ENCODE peak calls at places on chromosomes 4 and X, in four cellular contexts. U, H, N and M are unnamed samples.

GRCh38 chr4:2932561-2932950 is 30.6 kb downstream of the NOP14 start:
- DNase-seq in N (no peak), H (no peak), U (no peak), M (no peak)

GRCh38 chr4:127521463-127521862 is 111.3 kb upstream of the INTU start:
- DNase-seq in U (no peak), H (no peak), N (no peak), M (no peak)

GRCh38 chrX:96126182-96126581 is 558.5 kb upstream of the DIAPH2 start:
- DNase-seq in N (no peak), H (no peak), U (no peak), M (no peak)

GRCh38 chrX:68411729-68412128 is 21.6 kb downstream of the OPHN1 start:
- DNase-seq in N (no peak), U (no peak), H (no peak), M (no peak)

GRCh38 chr4:151806511-151806927 is 45.7 kb upstream of the GATB start:
- DNase-seq in N (no peak), H (no peak), U (no peak), M (no peak)

GRCh38 chr4:10554694-10555093 is 97.5 kb upstream of the ZNF518B start:
- DNase-seq in H (peak; percentile 11), N (peak; percentile 40), U (peak; percentile 44), M (no peak)

GRCh38 chr4:21512351-21512750 is 436.2 kb downstream of the KCNIP4 start:
- DNase-seq in H (no peak), U (no peak), N (no peak), M (no peak)

GRCh38 chr4:8340721-8341680 is 71.4 kb downstream of the HTRA3 start:
- DNase-seq in N (peak; percentile 89), U (no peak), H (no peak), M (peak; percentile 53)

GRCh38 chr4:53507671-53508286 is 83.5 kb downstream of the LNX1 start:
- DNase-seq in U (no peak), H (no peak), N (no peak), M (no peak)

GRCh38 chr4:137065306-137065705 is 467.0 kb downstream of the PCDH18 start:
- DNase-seq in U (no peak), H (no peak), N (no peak), M (no peak)

GRCh38 chrX:96752776-96753175 is 68.1 kb downstream of the DIAPH2 start:
- DNase-seq in N (no peak), H (no peak), U (no peak), M (no peak)

GRCh38 chr4:7275067-7275466 is 82.7 kb downstream of the SORCS2 start:
- DNase-seq in H (no peak), U (no peak), N (no peak), M (no peak)

GRCh38 chr4:78612398-78613005 is 60.9 kb downstream of the ANXA3 start:
- DNase-seq in H (no peak), N (no peak), U (no peak), M (no peak)

GRCh38 chr4:118834960-118835895 is 698 bp downstream of the SEC24D start:
- DNase-seq in U (peak; percentile 82), N (peak; percentile 50), H (peak; percentile 64), M (no peak)

GRCh38 chr4:74058048-74058651 is 19.7 kb upstream of the CXCL3 start:
- DNase-seq in H (no peak), U (no peak), N (no peak), M (no peak)

GRCh38 chr4:77201343-77201742 is 44.3 kb downstream of the CCNG2 start:
- DNase-seq in H (no peak), N (no peak), U (no peak), M (no peak)

GRCh38 chr4:76210502-76210901 is 3.1 kb downstream of the SCARB2 start:
- DNase-seq in U (no peak), N (no peak), H (no peak), M (no peak)

GRCh38 chr4:94757192-94758140 is at the start of gene BMPR1B:
- DNase-seq in U (no peak), H (peak; percentile 11), N (peak; percentile 70), M (peak; percentile 0)

GRCh38 chr4:74997942-74998341 is 65.0 kb downstream of the PARM1 start:
- DNase-seq in H (no peak), N (no peak), U (no peak), M (no peak)

GRCh38 chr4:7434141-7434765 is 477 bp downstream of the PSAPL1 start:
- DNase-seq in N (no peak), H (no peak), U (no peak), M (no peak)

GRCh38 chrX:100648601-100649417 is 4.8 kb downstream of the SRPX2 start:
- DNase-seq in H (no peak), N (peak; percentile 41), U (no peak), M (no peak)

GRCh38 chrX:53768451-53769246 is 82.1 kb upstream of the HUWE1 start:
- DNase-seq in U (no peak), N (no peak), H (no peak), M (no peak)

GRCh38 chrX:62923093-62923492 is 428.0 kb downstream of the SPIN4 start:
- DNase-seq in H (no peak), U (no peak), N (no peak), M (no peak)

GRCh38 chr4:139851133-139851532 is 185.5 kb downstream of the MGST2 start:
- DNase-seq in U (no peak), H (no peak), N (no peak), M (no peak)

GRCh38 chr4:123952530-123953274 is 556.1 kb downstream of the SPRY1 start:
- DNase-seq in N (no peak), H (no peak), U (no peak), M (no peak)

GRCh38 chrX:13258725-13259124 is 61.1 kb downstream of the ATXN3L start:
- DNase-seq in H (no peak), N (no peak), U (no peak), M (no peak)

GRCh38 chr4:25085621-25086020 is 54.9 kb upstream of the LGI2 start:
- DNase-seq in N (no peak), U (no peak), H (peak; percentile 17), M (no peak)

GRCh38 chr4:185004562-185005208 is 13.6 kb upstream of the HELT start:
- DNase-seq in N (peak; percentile 47), H (peak; percentile 45), U (no peak), M (no peak)

GRCh38 chr4:38488891-38489861 is 174.8 kb upstream of the KLF3 start:
- DNase-seq in N (no peak), U (no peak), H (no peak), M (no peak)

GRCh38 chr4:171727185-171727584 is 86.0 kb upstream of the GALNTL6 start:
- DNase-seq in N (no peak), U (no peak), H (no peak), M (no peak)

GRCh38 chr4:15586046-15586445 is 69.1 kb downstream of the FBXL5 start:
- DNase-seq in U (no peak), N (no peak), H (no peak), M (no peak)

GRCh38 chr4:160592258-160592657 is 1489.4 kb downstream of the RAPGEF2 start:
- DNase-seq in N (no peak), H (no peak), U (no peak), M (no peak)

GRCh38 chr4:18198653-18199052 is 177.1 kb upstream of the LCORL start:
- DNase-seq in N (no peak), H (no peak), U (no peak), M (no peak)
- H3K27ac ChIP-seq in N (no peak overlapping the region), H (no peak overlapping the region), U (no peak overlapping the region), M (no peak overlapping the region)

DNA sequence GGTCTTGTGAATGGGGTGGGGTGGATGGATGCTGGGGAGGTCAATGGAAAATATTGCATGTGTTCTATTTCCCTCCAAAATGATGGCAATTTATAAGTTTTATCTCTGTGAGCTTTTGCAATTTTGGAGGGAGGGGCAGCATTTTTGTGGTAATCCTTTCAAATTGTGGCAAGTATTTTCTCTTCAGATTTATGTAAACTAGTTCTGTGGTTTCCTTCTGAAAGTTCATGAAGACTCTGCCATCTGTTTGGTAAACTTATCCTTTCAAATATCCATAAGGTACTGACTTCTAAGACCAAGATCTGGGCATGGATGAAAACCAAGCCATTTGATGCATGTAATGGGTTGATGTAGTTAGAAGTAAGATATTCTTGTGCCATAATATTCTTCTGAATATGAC is 216.0 kb upstream of the GIMD1 start:
- DNase-seq in U (no peak), N (no peak), H (no peak), M (no peak)
- H3K27ac ChIP-seq in U (no peak overlapping the region), N (no peak overlapping the region), H (no peak overlapping the region), M (no peak overlapping the region)

DNA sequence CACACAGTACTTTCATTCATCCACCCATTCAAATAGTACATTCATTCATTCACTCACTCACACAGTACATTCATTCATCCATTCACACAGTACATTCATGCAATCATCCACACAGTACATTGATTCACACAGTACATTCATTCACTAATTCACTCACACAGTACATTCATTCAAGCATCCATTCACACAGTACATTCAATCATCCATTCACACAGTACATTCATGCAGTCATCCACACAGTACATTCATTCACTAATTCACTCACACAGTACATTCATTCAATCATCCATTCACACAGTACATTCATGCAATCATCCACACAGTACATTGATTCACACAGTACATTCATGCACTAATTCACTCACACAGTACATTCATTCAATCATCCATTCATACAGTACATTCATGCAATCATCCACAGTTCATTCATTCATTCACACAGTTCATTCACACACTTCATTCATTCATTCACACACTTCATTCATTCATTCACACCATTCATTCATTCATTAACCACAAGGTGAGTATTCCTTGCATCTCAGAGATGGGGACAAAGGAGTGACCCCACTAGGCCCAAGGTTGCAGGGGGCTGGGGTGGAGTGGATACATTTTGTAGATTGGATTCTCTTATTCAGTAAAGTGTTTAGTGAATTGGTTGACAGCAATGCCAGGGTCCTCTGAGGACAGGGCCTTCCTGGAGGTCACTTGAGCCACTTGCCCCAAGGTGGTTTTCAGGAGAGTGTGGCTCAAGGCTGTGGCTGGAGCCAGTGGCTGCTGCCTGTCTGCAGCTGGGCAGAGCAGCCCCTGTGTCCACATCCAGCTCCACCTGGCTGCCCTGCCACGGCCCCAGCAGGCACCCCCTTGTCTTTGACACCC is 4.3 kb upstream of the SPON2 start:
- DNase-seq in H (no peak), U (no peak), N (no peak), M (no peak)
- H3K27ac ChIP-seq in H (no peak overlapping the region), U (no peak overlapping the region), N (no peak overlapping the region), M (no peak overlapping the region)

DNA sequence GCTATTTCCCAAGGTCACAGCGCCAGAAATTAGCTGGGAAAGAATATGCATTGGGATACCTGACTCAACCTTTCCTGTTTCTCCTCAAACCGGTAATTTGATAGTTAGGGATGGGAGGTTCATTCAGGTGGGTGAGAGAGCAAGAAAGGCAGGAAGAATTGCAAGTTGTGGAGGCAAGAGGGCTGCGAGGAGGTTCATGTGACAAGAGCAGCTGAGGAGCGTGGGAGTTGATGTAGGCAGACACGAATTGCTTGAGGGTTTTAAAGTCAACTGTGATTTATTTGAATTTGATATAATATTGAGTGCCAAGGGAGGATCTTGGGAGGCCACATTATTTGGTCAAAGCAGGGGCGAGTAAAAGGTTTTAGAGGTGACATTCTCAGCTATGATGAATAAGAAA is 329.0 kb downstream of the STIM2 start:
- DNase-seq in U (no peak), H (no peak), N (no peak), M (no peak)
- H3K27ac ChIP-seq in U (no peak overlapping the region), H (no peak overlapping the region), N (no peak overlapping the region), M (no peak overlapping the region)

DNA sequence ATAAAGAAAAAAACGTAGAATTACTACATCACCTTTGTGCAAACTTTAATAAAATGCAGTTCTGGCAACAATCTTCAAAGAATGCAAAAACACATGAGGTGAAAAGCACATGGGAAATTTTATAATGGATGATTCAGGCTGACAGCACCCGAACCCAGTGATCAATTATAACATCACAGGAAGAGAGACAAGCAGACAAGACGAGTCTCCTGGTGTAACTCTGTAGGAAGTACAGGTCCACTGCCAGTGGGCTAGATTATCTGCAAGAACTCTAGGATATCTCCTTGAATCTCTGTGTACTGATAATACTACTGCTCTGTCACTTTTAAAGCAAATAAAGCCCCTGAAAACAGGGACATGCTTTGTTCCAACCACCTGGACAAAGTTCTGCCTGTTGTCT is 58.9 kb upstream of the NXF3 start:
- DNase-seq in U (no peak), N (no peak), H (no peak), M (no peak)
- H3K27ac ChIP-seq in U (no peak overlapping the region), N (no peak overlapping the region), H (no peak overlapping the region), M (no peak overlapping the region)

GRCh38 chr4:680931-681645 is 6.7 kb downstream of the MYL5 start:
- DNase-seq in H (no peak), U (no peak), N (peak; percentile 60), M (peak; percentile 43)
- H3K27ac ChIP-seq in H (no peak overlapping the region), U (no peak overlapping the region), N (no peak overlapping the region), M (no peak overlapping the region)